ENCODE peak calls at places on chromosomes 7 and 10, in four cellular contexts. G, J, N and F are unnamed samples.

GRCh38 chr7:98559958-98560357 is 57.1 kb upstream of the NPTX2 start:
- DNase-seq in G (peak; percentile 58), J (no peak), N (no peak), F (no peak)

GRCh38 chr10:93352638-93353383 is 129.3 kb downstream of the MYOF start:
- DNase-seq in N (peak; percentile 54), J (peak; percentile 64), G (no peak), F (peak; percentile 68)

GRCh38 chr7:130087364-130087763 is 17.0 kb downstream of the KLHDC10 start:
- DNase-seq in J (peak; percentile 53), N (no peak), G (no peak), F (peak; percentile 15)

GRCh38 chr7:72007018-72007417 is 405.1 kb downstream of the CALN1 start:
- DNase-seq in J (no peak), N (no peak), G (no peak), F (no peak)

GRCh38 chr7:70762697-70763096 is 369.2 kb upstream of the GALNT17 start:
- DNase-seq in J (no peak), N (no peak), G (no peak), F (no peak)

GRCh38 chr10:115026041-115026779 is 67.0 kb upstream of the ATRNL1 start:
- DNase-seq in J (no peak), N (no peak), G (no peak), F (no peak)

GRCh38 chr10:78407009-78407711 is 373.5 kb downstream of the RPS24 start:
- DNase-seq in N (no peak), G (peak; percentile 87), J (peak; percentile 84), F (no peak)

GRCh38 chr7:474605-475424 is 44.8 kb downstream of the PDGFA start:
- DNase-seq in N (no peak), G (no peak), J (no peak), F (no peak)

GRCh38 chr10:46528675-46529615 is 27.5 kb downstream of the GPRIN2 start:
- DNase-seq in J (no peak), N (no peak), G (no peak), F (no peak)

GRCh38 chr7:4665661-4666060 is 16.4 kb upstream of the FOXK1 start:
- DNase-seq in N (no peak), G (peak; percentile 86), J (peak; percentile 92), F (peak; percentile 68)

GRCh38 chr10:7756360-7756992 is 31.3 kb downstream of the KIN start:
- DNase-seq in N (peak; percentile 10), G (peak; percentile 6), J (peak; percentile 26), F (peak; percentile 20)

GRCh38 chr10:78764846-78765430 is 303.8 kb upstream of the ZMIZ1 start:
- DNase-seq in N (no peak), G (no peak), J (no peak), F (no peak)

GRCh38 chr7:155463114-155463811 is 5.3 kb downstream of the EN2 start:
- DNase-seq in N (no peak), G (no peak), J (no peak), F (no peak)

GRCh38 chr7:140646931-140647647 is 6.5 kb upstream of the DENND2A start:
- DNase-seq in J (peak; percentile 54), N (peak; percentile 18), G (peak; percentile 61), F (peak; percentile 57)

GRCh38 chr7:132508724-132509348 is 67.4 kb downstream of the PLXNA4 start:
- DNase-seq in N (no peak), G (no peak), J (no peak), F (no peak)